ENCODE peak calls at places on chromosomes 6 and 20, in four cellular contexts. N, P, J and L are unnamed samples.

GRCh38 chr20:48606117-48606840 is 221.5 kb downstream of the PREX1 start:
- DNase-seq in N (no peak), J (no peak), P (peak), L (no peak)

GRCh38 chr20:51604851-51605250 is 62.3 kb upstream of the NFATC2 start:
- DNase-seq in P (no peak), J (no peak), N (no peak), L (no peak)

GRCh38 chr20:32972181-32973076 is 31.8 kb downstream of the SUN5 start:
- DNase-seq in J (no peak), N (no peak), P (peak), L (no peak)

GRCh38 chr6:137981758-137982157 is 114.7 kb downstream of the TNFAIP3 start:
- DNase-seq in P (no peak), N (no peak), J (no peak), L (no peak)

GRCh38 chr6:52994789-52995078 is 350 bp downstream of the GSTA4 start:
- DNase-seq in N (no peak), J (peak), P (peak), L (no peak)

GRCh38 chr6:88115307-88115706 is 50.8 kb downstream of the CNR1 start:
- DNase-seq in P (no peak), J (no peak), N (no peak), L (no peak)

GRCh38 chr6:1335367-1336037 is 23.6 kb downstream of the FOXQ1 start:
- DNase-seq in J (no peak), N (peak), P (peak), L (peak)

GRCh38 chr6:16450285-16450684 is 211.9 kb downstream of the GMPR start:
- DNase-seq in P (no peak), N (peak), J (no peak), L (peak)

GRCh38 chr6:36962874-36963273 is 8.3 kb downstream of the PI16 start:
- DNase-seq in N (no peak), J (peak), P (peak), L (no peak)

GRCh38 chr6:26157150-26157837 is 70.1 kb downstream of the HFE start:
- DNase-seq in N (no peak), J (peak), P (peak), L (no peak)

GRCh38 chr6:116003668-116004067 is 57.0 kb downstream of the FRK start:
- DNase-seq in N (no peak), P (no peak), J (no peak), L (no peak)

GRCh38 chr20:63831696-63832686 is 927 bp upstream of the ZBTB46 start:
- DNase-seq in N (no peak), J (peak), P (peak), L (no peak)
- H3K4me3 ChIP-seq in N (peak), J (peak), P (no peak), L (peak)

GRCh38 chr6:13327691-13328075 is 654 bp downstream of the TBC1D7 start:
- DNase-seq in J (no peak), P (no peak), N (no peak), L (no peak)

GRCh38 chr6:13332349-13332706 is 4.0 kb upstream of the TBC1D7 start:
- DNase-seq in J (no peak), P (no peak), N (no peak), L (no peak)

GRCh38 chr6:13331516-13332348 is 3.4 kb upstream of the TBC1D7 start:
- DNase-seq in N (no peak), P (no peak), J (no peak), L (no peak)

GRCh38 chr6:13328875-13329183 is 492 bp upstream of the TBC1D7 start:
- DNase-seq in P (no peak), J (no peak), N (no peak), L (no peak)

DNA sequence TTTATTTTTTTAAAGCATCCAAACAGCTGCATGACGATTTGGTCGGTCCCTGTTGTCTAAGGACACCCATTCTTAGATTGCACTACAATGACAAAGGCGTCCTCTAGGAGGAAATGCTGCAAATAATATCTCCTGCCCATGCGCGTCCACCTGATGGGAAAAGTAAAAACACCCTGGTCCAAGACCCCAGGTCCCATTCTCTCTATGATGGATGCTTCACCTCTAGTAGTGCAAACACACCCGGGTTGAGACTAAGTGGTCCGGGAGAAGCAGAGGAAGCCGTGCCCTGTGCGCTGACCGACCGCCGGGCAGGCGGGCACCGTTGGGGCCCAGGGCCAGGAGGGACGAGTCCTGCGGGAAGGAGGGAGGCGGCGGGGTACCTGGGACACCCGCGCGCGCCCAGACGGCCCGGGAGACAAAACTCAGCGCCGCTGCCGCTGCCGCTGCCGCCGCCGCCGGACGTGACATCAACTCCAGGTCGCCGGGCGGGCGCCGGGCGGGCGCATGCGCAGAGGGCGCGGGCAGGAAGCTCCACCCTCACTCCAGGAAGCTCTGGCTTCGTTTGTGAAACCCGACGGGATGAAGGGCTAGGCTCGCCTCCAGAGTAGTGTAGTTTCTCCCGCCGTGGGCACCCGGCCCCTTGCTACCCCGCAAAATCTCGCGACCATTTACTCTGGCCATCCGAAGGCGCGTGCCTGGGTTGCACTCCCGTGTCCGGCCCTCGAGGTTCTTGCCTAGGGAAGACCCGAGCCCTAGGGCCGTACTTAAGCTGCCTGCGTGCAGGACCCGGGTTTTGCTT is at the start of gene TBC1D7:
- DNase-seq in P (peak), N (peak), J (peak), L (peak)
- H3K4me3 ChIP-seq in P (peak), N (peak), J (peak), L (peak)

DNA sequence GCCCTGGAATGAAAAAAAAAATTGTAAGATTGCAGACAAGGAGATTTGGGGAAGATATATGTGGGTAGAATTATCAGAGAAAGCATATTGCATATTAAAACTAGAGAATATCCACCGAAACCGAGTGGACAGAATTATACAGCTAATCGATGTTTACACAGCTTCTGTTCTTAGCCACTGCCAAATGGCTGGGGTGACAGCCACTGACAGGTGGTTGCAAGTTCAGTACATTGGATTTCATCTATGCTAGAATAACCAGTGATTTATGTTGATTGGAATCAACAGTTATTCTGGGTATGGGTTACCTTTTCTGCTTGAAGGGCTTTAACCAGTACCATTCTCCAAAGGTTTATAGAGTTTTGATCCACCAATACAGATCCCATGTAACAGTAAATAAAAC is 48.4 kb upstream of the THEMIS start:
- DNase-seq in P (no peak), J (no peak), N (no peak), L (no peak)
- H3K4me3 ChIP-seq in P (no peak), J (no peak), N (no peak), L (no peak)

GRCh38 chr6:12654107-12654506 is 62.5 kb upstream of the PHACTR1 start:
- DNase-seq in P (no peak), N (no peak), J (no peak), L (no peak)
- H3K4me3 ChIP-seq in P (no peak), N (no peak), J (no peak), L (no peak)